ENCODE peak calls at places on chromosomes 2 and 18, in four cellular contexts. U, S, E and X are unnamed samples.

GRCh38 chr2:5472673-5473072 is 219.5 kb upstream of the SOX11 start:
- DNase-seq in S (peak), U (no peak), E (no peak), X (no peak)

GRCh38 chr18:37578886-37579513 is 13.4 kb upstream of the CELF4 start:
- DNase-seq in E (no peak), U (no peak), S (peak), X (no peak)

GRCh38 chr2:167212054-167212648 is 323.9 kb downstream of the XIRP2 start:
- DNase-seq in S (peak), E (no peak), U (peak), X (no peak)

GRCh38 chr2:238139841-238140439 is 1.5 kb downstream of the KLHL30 start:
- DNase-seq in U (no peak), S (no peak), E (no peak), X (no peak)

GRCh38 chr18:3411327-3411726 is 38.6 kb upstream of the TGIF1 start:
- DNase-seq in E (no peak), U (no peak), S (no peak), X (peak)

GRCh38 chr2:31138037-31138962 is at the start of gene GALNT14:
- DNase-seq in E (peak), U (peak), S (peak), X (peak)

GRCh38 chr2:240231838-240232244 is 91.4 kb upstream of the OTOS start:
- DNase-seq in E (no peak), U (no peak), S (no peak), X (peak)

GRCh38 chr2:102788880-102789250 is 27.0 kb downstream of the TMEM182 start:
- DNase-seq in E (no peak), U (no peak), S (no peak), X (no peak)

GRCh38 chr18:66211693-66212195 is 392.1 kb downstream of the CDH19 start:
- DNase-seq in U (no peak), S (no peak), E (no peak), X (peak)

GRCh38 chr2:21890041-21890440 is 766.3 kb downstream of the TDRD15 start:
- DNase-seq in S (no peak), E (no peak), U (peak), X (no peak)

GRCh38 chr18:31261792-31262582 is 56.0 kb upstream of the DSG1 start:
- DNase-seq in S (no peak), U (no peak), E (no peak), X (no peak)

GRCh38 chr18:36828157-36828629 is 609 bp downstream of the TPGS2 start:
- DNase-seq in E (peak), S (peak), U (no peak), X (peak)

GRCh38 chr2:42809131-42809875 is 16.9 kb upstream of the HAAO start:
- DNase-seq in S (no peak), U (no peak), E (no peak), X (peak)

GRCh38 chr2:225598922-225599321 is 199.4 kb downstream of the NYAP2 start:
- DNase-seq in E (no peak), U (no peak), S (peak), X (no peak)

GRCh38 chr2:226483143-226483542 is 316.5 kb downstream of the IRS1 start:
- DNase-seq in E (no peak), S (peak), U (no peak), X (no peak)

GRCh38 chr2:69642709-69643601 is 584 bp downstream of the AAK1 start:
- DNase-seq in E (peak), S (peak), U (peak), X (peak)

GRCh38 chr2:145652992-145653545 is 1133.2 kb upstream of the ZEB2 start:
- DNase-seq in U (no peak), S (peak), E (no peak), X (no peak)

GRCh38 chr18:47993409-47993808 is 63.0 kb upstream of the SMAD2 start:
- DNase-seq in S (no peak), U (no peak), E (no peak), X (no peak)

GRCh38 chr2:217593732-217594131 is 409.1 kb downstream of the TNS1 start:
- DNase-seq in S (no peak), E (no peak), U (no peak), X (no peak)

GRCh38 chr18:44117821-44118220 is 562.9 kb upstream of the SETBP1 start:
- DNase-seq in S (no peak), E (no peak), U (no peak), X (no peak)

GRCh38 chr2:99085400-99085799 is 56.1 kb upstream of the C2orf15 start:
- DNase-seq in E (no peak), U (no peak), S (no peak), X (no peak)

GRCh38 chr2:218859994-218860831 is 608 bp downstream of the WNT6 start:
- DNase-seq in U (no peak), E (no peak), S (no peak), X (peak)

GRCh38 chr2:96404446-96405373 is 69.1 kb downstream of the NCAPH start:
- DNase-seq in U (peak), S (peak), E (no peak), X (no peak)